ENCODE peak calls at places on chromosomes 12 and 14, in seven cellular contexts. X, A, S, N, K, J and V are unnamed samples.

GRCh38 chr12:63410197-63410596 is 258.1 kb downstream of the DPY19L2 start:
- DNase-seq in X (no peak), A (no peak), S (no peak), N (no peak), K (no peak), J (no peak), V (no peak)

GRCh38 chr12:3988519-3989217 is 115.5 kb upstream of the PARP11 start:
- DNase-seq in X (no peak), A (peak; percentile 35), S (no peak), N (no peak), K (peak; percentile 51), J (no peak), V (no peak)

GRCh38 chr12:58416211-58416610 is 474.8 kb downstream of the ATP23 start:
- DNase-seq in X (no peak), A (no peak), S (no peak), N (no peak), K (no peak), J (no peak), V (no peak)

GRCh38 chr12:93441111-93441616 is 583 bp downstream of the UBE2N start:
- DNase-seq in X (peak; percentile 45), A (no peak), S (peak; percentile 21), N (no peak), K (peak; percentile 42), J (no peak), V (no peak)

GRCh38 chr14:101363261-101363555 is 198.1 kb upstream of the DIO3 start:
- DNase-seq in X (no peak), A (no peak), S (no peak), N (no peak), K (no peak), J (no peak), V (no peak)

GRCh38 chr12:83010169-83010804 is 323.6 kb downstream of the TMTC2 start:
- DNase-seq in X (no peak), A (no peak), S (no peak), N (no peak), K (no peak), J (no peak), V (no peak)

GRCh38 chr14:97280526-97280925 is 483.3 kb downstream of the VRK1 start:
- DNase-seq in X (no peak), A (no peak), S (no peak), N (no peak), K (no peak), J (no peak), V (no peak)

GRCh38 chr14:93122820-93123219 is 7.1 kb upstream of the ITPK1 start:
- DNase-seq in X (no peak), A (no peak), S (no peak), N (no peak), K (no peak), J (no peak), V (no peak)

GRCh38 chr14:100617715-100618693 is 30.8 kb upstream of the BEGAIN start:
- DNase-seq in X (no peak), A (no peak), S (no peak), N (no peak), K (no peak), J (no peak), V (peak; percentile 75)

GRCh38 chr14:102088012-102088792 is 1.4 kb upstream of the HSP90AA1 start:
- DNase-seq in X (peak; percentile 84), A (no peak), S (peak; percentile 49), N (peak; percentile 43), K (peak; percentile 57), J (no peak), V (no peak)

GRCh38 chr12:27998170-27999110 is 25.9 kb upstream of the PTHLH start:
- DNase-seq in X (no peak), A (no peak), S (no peak), N (no peak), K (no peak), J (no peak), V (no peak)

GRCh38 chr12:88298761-88299242 is 156.7 kb downstream of the TMTC3 start:
- DNase-seq in X (peak; percentile 13), A (peak; percentile 15), S (no peak), N (no peak), K (no peak), J (no peak), V (no peak)

GRCh38 chr12:51000245-51000644 is 25.9 kb downstream of the SLC11A2 start:
- DNase-seq in X (no peak), A (no peak), S (no peak), N (no peak), K (no peak), J (no peak), V (no peak)

GRCh38 chr12:114408881-114409795 is 3.2 kb upstream of the TBX5 start:
- DNase-seq in X (peak; percentile 75), A (no peak), S (no peak), N (no peak), K (peak; percentile 25), J (no peak), V (no peak)

GRCh38 chr14:58752782-58753181 is 115.0 kb downstream of the DACT1 start:
- DNase-seq in X (no peak), A (no peak), S (peak; percentile 92), N (no peak), K (no peak), J (no peak), V (no peak)

GRCh38 chr14:92540472-92541048 is 27.0 kb downstream of the RIN3 start:
- DNase-seq in X (peak; percentile 15), A (no peak), S (peak; percentile 82), N (no peak), K (no peak), J (peak; percentile 87), V (no peak)

GRCh38 chr12:128069359-128069997 is 197.5 kb upstream of the TMEM132C start:
- DNase-seq in X (peak; percentile 60), A (no peak), S (no peak), N (peak; percentile 19), K (peak; percentile 36), J (no peak), V (no peak)

GRCh38 chr12:561116-561705 is 101.5 kb downstream of the B4GALNT3 start:
- DNase-seq in X (no peak), A (no peak), S (no peak), N (no peak), K (no peak), J (no peak), V (no peak)

GRCh38 chr12:21598651-21599050 is 6.0 kb downstream of the GYS2 start:
- DNase-seq in X (no peak), A (no peak), S (no peak), N (no peak), K (no peak), J (no peak), V (no peak)

GRCh38 chr12:21602774-21603173 is 1.9 kb downstream of the GYS2 start:
- DNase-seq in X (no peak), A (no peak), S (no peak), N (no peak), K (no peak), J (no peak), V (no peak)

GRCh38 chr12:21604245-21605101 is at the start of gene GYS2:
- DNase-seq in X (peak; percentile 42), A (no peak), S (no peak), N (no peak), K (no peak), J (no peak), V (no peak)

GRCh38 chr12:21600196-21600595 is 4.5 kb downstream of the GYS2 start:
- DNase-seq in X (no peak), A (no peak), S (no peak), N (no peak), K (no peak), J (no peak), V (no peak)

GRCh38 chr12:21599143-21599999 is 5.3 kb downstream of the GYS2 start:
- DNase-seq in X (no peak), A (no peak), S (no peak), N (no peak), K (no peak), J (no peak), V (no peak)
- TF ChIP-seq CTCF in X (no peak), A (no peak), S (no peak), N (no peak), K (no peak), J (no peak), V (no peak)

GRCh38 chr12:21444193-21445146 is 7.0 kb downstream of the PYROXD1 start:
- DNase-seq in X (no peak), A (no peak), S (no peak), N (no peak), K (no peak), J (no peak), V (no peak)

GRCh38 chr12:21434704-21435103 is 2.8 kb upstream of the PYROXD1 start:
- DNase-seq in X (no peak), A (no peak), S (no peak), N (no peak), K (no peak), J (no peak), V (no peak)

GRCh38 chr12:21433525-21433924 is 3.9 kb upstream of the PYROXD1 start:
- DNase-seq in X (peak; percentile 17), A (no peak), S (no peak), N (no peak), K (no peak), J (no peak), V (no peak)

GRCh38 chr12:21439347-21439746 is 1.9 kb downstream of the PYROXD1 start:
- DNase-seq in X (no peak), A (no peak), S (no peak), N (no peak), K (no peak), J (no peak), V (no peak)

GRCh38 chr12:21438643-21439042 is 1.2 kb downstream of the PYROXD1 start:
- DNase-seq in X (no peak), A (no peak), S (no peak), N (no peak), K (no peak), J (no peak), V (no peak)
- TF ChIP-seq CTCF in X (no peak), A (no peak), S (no peak), N (no peak), K (no peak), J (no peak), V (no peak)

DNA sequence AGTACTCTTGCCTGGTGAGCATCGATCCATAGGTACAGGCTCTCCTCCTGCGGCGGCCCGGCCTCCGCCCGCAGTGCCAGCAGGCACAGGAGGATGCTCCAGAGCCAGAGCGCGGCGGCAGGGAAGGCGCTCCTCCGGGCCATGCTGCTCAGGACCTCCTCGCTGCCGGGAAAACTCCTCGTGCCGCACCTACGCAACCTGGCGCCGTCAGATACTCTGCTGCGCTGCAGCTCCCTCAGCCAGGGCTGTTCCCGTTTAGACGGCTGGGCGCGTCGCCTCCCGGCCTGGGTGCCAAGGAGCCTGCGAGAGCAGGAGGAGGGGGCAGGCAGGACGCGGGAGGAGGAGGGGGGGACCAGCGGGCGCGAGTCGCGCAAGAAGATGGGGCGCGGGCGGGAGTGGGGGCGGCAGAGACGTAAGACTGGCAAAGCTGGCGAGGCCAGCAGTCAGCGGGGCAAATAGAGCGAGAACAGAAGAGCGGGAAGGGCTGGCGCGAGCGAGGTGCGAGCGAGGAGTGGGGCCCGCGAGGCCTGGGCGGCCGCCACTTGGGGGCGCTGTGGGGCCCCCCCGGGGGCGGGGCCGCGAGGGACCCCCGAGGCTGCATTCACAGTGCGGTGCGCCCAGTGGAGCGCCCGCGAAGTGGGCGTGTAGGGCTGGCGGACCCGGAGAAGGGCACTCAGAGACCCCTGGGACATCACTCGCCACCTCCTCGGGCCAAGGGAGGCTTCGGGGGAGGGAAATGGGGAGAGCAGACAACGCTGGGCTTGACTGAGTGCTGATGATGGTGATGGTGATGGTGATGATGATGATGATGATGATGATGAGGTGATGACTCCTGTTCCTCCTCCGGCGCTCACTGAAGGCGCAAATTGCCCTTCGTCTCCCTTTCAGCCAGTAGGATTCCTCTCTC is at the start of gene WIF1:
- DNase-seq in X (peak; percentile 92), A (no peak), S (peak; percentile 43), N (peak; percentile 14), K (peak; percentile 37), J (no peak), V (peak; percentile 83)
- TF ChIP-seq CTCF in X (peak; percentile 72), A (peak; percentile 66), S (no peak), N (peak; percentile 52), K (peak; percentile 63), J (peak; percentile 13), V (peak; percentile 71)

GRCh38 chr12:5872745-5873144 is 72.3 kb downstream of the ANO2 start:
- DNase-seq in X (peak; percentile 21), A (no peak), S (no peak), N (no peak), K (no peak), J (no peak), V (no peak)
- TF ChIP-seq CTCF in X (peak; percentile 26), A (no peak), S (no peak), N (peak; percentile 64), K (peak; percentile 27), J (peak; percentile 24), V (peak; percentile 70)